ENCODE peak calls at places on chromosomes 3 and 15, in four cellular contexts. N is NB4, R is Panc1, G is psoas muscle. J is an unnamed sample.

GRCh38 chr15:75309711-75310110 is 26.2 kb upstream of the COMMD4 start:
- DNase-seq in R (no peak), G (no peak), N (no peak), J (no peak)

GRCh38 chr3:7504886-7505775 is 644.2 kb downstream of the GRM7 start:
- DNase-seq in G (peak; percentile 42), R (peak; percentile 13), N (no peak), J (peak; percentile 4)

GRCh38 chr3:17190353-17191078 is 305.8 kb downstream of the PLCL2 start:
- DNase-seq in N (no peak), G (no peak), R (no peak), J (no peak)

GRCh38 chr3:124850212-124850611 is 37.0 kb downstream of the ITGB5 start:
- DNase-seq in N (no peak), R (no peak), G (no peak), J (no peak)

GRCh38 chr3:38805765-38806386 is 10.1 kb downstream of the SCN10A start:
- DNase-seq in N (peak; percentile 79), R (no peak), G (no peak), J (peak; percentile 66)

GRCh38 chr3:14403636-14404395 is 1.4 kb downstream of the SLC6A6 start:
- DNase-seq in G (peak; percentile 88), N (peak; percentile 57), R (no peak), J (no peak)

GRCh38 chr3:138898301-138898700 is 48.6 kb downstream of the FOXL2 start:
- DNase-seq in G (no peak), N (no peak), R (no peak), J (no peak)

GRCh38 chr3:149971403-149972075 is 844 bp upstream of the PFN2 start:
- DNase-seq in N (peak; percentile 12), R (no peak), G (peak; percentile 84), J (peak; percentile 51)

GRCh38 chr3:138440137-138440536 is 5.7 kb downstream of the ESYT3 start:
- DNase-seq in G (no peak), R (no peak), N (peak; percentile 38), J (no peak)

GRCh38 chr3:56792201-56792600 is 9.5 kb downstream of the ARHGEF3 start:
- DNase-seq in R (no peak), G (peak; percentile 53), N (no peak), J (no peak)

GRCh38 chr3:168040624-168041208 is 55.0 kb downstream of the GOLIM4 start:
- DNase-seq in R (peak; percentile 13), G (no peak), N (peak; percentile 74), J (peak; percentile 10)
- TF ChIP-seq CTCF in R (peak; percentile 74), G (peak; percentile 60), N (peak; percentile 64), J (peak; percentile 43)

GRCh38 chr15:86919581-86919980 is 839.9 kb downstream of the AGBL1 start:
- DNase-seq in R (no peak), G (no peak), N (peak; percentile 50), J (no peak)

GRCh38 chr15:86915811-86916331 is 836.2 kb downstream of the AGBL1 start:
- DNase-seq in N (peak; percentile 69), G (no peak), R (no peak), J (peak; percentile 59)

GRCh38 chr15:86911022-86911421 is 831.4 kb downstream of the AGBL1 start:
- DNase-seq in G (no peak), N (no peak), R (no peak), J (no peak)

DNA sequence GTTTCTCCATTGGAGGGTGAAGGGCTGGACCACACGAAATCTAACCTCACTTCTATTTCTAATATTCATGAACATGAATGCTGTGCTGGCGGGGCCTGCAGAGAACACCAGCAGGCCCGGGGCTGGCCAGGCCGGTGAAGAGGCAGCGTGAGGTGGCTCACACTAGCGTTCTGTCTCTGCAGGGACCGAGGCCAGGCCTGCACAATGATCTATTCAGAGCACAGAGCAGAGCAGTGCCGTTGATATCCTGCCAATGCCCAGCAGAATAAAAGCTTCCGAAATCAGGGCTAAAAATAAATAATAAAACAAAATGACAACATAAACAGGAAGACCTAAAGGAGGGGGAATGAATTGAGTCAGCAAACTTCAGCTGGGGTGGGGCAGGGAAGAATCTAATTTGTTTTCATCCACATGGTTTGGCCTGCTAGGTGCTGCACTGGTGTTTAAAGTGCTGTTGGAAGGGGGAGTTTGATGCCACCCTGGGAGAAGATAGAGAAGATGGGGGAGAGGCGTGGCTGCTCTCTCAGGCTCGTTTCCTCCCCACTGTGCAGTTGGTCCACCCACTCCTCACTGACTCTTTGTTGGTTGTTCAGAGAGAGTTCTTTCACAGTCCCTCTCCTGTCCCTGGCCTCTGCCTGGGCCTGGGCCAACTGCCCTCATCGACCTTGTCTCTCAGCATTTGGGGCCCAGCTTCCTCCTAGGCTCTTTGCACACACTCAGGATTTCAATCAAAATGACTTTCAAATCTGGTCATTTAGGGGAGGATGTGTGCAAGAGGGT is 837.2 kb downstream of the AGBL1 start:
- DNase-seq in R (no peak), G (no peak), N (no peak), J (no peak)
- TF ChIP-seq CTCF in R (no peak), G (no peak), N (no peak), J (no peak)

GRCh38 chr3:179046497-179047353 is 24.9 kb downstream of the ZMAT3 start:
- DNase-seq in R (no peak), N (peak; percentile 79), G (no peak), J (no peak)
- TF ChIP-seq CTCF in R (no peak), N (no peak), G (no peak), J (no peak)

GRCh38 chr3:156474560-156475389 is 80.1 kb downstream of the SSR3 start:
- DNase-seq in G (no peak), N (peak; percentile 3), R (no peak), J (no peak)
- TF ChIP-seq CTCF in G (peak; percentile 21), N (peak; percentile 57), R (peak; percentile 66), J (no peak)

GRCh38 chr3:69313251-69313650 is 72.6 kb downstream of the FRMD4B start:
- DNase-seq in G (no peak), N (no peak), R (no peak), J (no peak)

GRCh38 chr3:69304396-69304795 is 81.5 kb downstream of the FRMD4B start:
- DNase-seq in R (no peak), N (no peak), G (no peak), J (no peak)

GRCh38 chr3:69305011-69305410 is 80.9 kb downstream of the FRMD4B start:
- DNase-seq in N (no peak), G (no peak), R (no peak), J (peak; percentile 8)

GRCh38 chr3:69306239-69307185 is 79.4 kb downstream of the FRMD4B start:
- DNase-seq in N (peak; percentile 72), R (peak; percentile 61), G (peak; percentile 79), J (peak; percentile 56)

GRCh38 chr3:69309810-69310209 is 76.1 kb downstream of the FRMD4B start:
- DNase-seq in N (peak; percentile 12), G (no peak), R (no peak), J (no peak)
- TF ChIP-seq CTCF in N (no peak), G (peak; percentile 38), R (peak; percentile 67), J (peak; percentile 9)

DNA sequence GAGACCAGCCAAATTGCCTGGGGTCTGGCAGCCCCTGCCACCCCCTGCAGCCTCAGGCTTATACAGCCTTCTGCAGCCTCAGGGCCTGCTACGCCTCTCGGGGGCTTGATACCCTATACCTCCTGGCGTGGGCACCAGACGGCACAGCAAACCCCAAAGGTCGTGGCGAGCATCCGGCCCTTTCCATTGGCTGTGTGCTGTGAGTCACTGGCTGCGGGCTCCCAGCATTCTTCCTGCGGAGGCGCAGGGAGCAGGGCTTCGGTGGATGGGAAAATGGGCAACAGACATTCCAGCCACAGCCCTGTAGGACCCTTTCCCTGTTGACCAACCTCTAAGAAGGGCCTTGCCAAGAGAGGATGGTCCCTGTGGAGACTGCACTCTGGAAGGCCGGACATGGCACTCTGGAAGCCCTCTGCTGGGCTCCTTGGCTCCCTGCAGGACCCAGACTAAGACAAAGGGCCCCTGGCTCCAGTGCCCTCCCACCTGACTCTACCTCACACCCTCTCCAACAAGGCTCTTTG is 59.6 kb downstream of the ITGA11 start:
- DNase-seq in G (no peak), R (no peak), N (peak; percentile 30), J (peak; percentile 41)
- TF ChIP-seq CTCF in G (peak; percentile 45), R (peak; percentile 73), N (peak; percentile 36), J (peak; percentile 34)

GRCh38 chr3:48473617-48473952 is 27.0 kb downstream of the ATRIP start:
- DNase-seq in G (no peak), N (no peak), R (no peak), J (no peak)

GRCh38 chr3:48472673-48472922 is 26.1 kb downstream of the ATRIP start:
- DNase-seq in N (no peak), G (no peak), R (no peak), J (no peak)

GRCh38 chr3:48474619-48475018 is 28.1 kb downstream of the ATRIP start:
- DNase-seq in N (no peak), R (no peak), G (no peak), J (no peak)

GRCh38 chr3:48475188-48475587 is 28.7 kb downstream of the ATRIP start:
- DNase-seq in N (no peak), G (no peak), R (no peak), J (no peak)

DNA sequence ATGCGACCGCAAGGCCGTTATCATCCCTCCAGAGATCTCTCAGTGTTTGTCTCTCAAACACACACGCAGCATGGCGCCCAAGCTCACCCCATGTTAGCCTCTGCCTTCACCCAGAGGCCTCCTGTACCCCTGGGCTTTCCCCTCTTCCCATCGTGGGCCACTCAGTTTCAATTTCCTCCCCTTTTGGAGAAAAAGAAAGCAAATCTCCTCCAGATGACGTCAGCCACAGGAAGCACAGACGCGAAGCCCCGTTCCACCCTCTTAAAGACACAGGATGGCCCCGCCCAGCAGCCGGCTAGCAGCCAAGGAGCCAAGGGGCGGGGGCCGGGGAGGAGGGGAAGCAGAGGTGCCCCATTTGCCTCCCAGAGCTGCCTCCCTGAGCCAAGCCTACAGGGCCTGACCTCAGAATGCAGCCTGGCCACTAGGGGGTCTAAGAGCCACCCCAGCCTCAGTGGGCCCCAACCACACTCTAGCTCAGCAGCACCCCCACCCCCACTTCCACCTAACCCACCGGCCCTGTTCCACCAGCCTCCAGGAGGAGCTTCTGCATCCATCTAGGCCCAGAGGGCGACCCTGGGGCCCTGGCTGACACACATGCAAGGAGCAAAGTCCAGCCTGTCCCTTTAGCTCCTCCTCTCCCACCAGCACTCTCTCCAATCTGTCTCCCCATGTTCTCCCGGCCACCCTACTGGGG is 26.5 kb downstream of the ATRIP start:
- DNase-seq in G (peak; percentile 93), N (peak; percentile 97), R (no peak), J (peak; percentile 87)
- TF ChIP-seq CTCF in G (peak; percentile 36), N (peak; percentile 57), R (no peak), J (peak; percentile 43)

DNA sequence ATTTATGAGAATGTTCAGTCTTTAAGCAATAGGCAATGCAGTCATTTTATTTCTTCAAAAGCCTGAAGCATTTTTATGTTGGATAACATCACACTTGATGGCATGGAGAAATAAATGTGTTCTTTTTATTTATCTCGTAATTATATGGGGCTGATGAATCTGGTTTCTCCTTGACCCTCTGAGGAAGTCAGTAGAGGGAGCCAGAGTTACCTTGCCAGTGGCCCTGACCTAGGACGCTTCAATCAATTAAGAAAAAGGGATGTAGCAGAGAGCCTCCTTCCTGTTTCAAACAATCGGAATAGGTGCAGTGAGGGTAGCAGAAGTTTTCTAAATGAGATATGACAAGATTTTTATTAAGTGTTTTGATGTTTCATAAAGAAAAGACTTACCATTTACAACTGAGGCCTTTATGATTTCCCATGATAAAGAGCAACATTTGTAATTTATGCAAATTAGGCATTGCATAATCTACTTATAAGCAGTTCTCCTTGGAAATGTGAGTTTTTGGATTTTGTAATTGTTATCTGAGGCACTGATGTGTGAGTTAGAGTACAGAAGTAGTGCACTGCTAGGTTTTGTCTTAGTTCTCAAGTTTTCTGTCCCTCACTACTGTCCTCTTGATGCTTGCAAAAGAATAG is 129.1 kb downstream of the RAP2B start:
- DNase-seq in G (no peak), N (peak; percentile 72), R (no peak), J (peak; percentile 26)
- TF ChIP-seq CTCF in G (peak; percentile 24), N (peak; percentile 55), R (peak; percentile 81), J (peak; percentile 35)

GRCh38 chr15:88479169-88479568 is 11.7 kb downstream of the MRPS11 start:
- DNase-seq in N (no peak), G (no peak), R (no peak), J (no peak)
- TF ChIP-seq CTCF in N (no peak), G (no peak), R (no peak), J (no peak)

J was measured in RWPE1.